ENCODE peak calls at places on chromosomes 11 and 22, in seven cellular contexts. One of them, this sample, is unnamed.

GRCh38 chr11:6736495-6737121 is 35.2 kb downstream of the OR2AG2 start:
- DNase-seq in PC-3: no peak
- DNase-seq in GM23338: no peak
- DNase-seq in HCT116: no peak
- DNase-seq in GM23248: peak; percentile 15
- DNase-seq in hepatocyte: no peak
- DNase-seq in MM.1S: no peak
- DNase-seq in this sample: no peak

GRCh38 chr22:35746946-35747703 is 29.5 kb downstream of the APOL5 start:
- DNase-seq in PC-3: no peak
- DNase-seq in GM23338: no peak
- DNase-seq in HCT116: no peak
- DNase-seq in hepatocyte: no peak
- DNase-seq in MM.1S: no peak
- DNase-seq in GM23248: peak; percentile 26
- DNase-seq in this sample: no peak

GRCh38 chr22:36350751-36351594 is 36.8 kb downstream of the MYH9 start:
- DNase-seq in PC-3: peak; percentile 48
- DNase-seq in GM23338: no peak
- DNase-seq in GM23248: peak; percentile 63
- DNase-seq in HCT116: no peak
- DNase-seq in MM.1S: no peak
- DNase-seq in hepatocyte: peak; percentile 47
- DNase-seq in this sample: no peak

GRCh38 chr11:120566176-120566575 is 54.6 kb downstream of the GRIK4 start:
- DNase-seq in HCT116: peak; percentile 65
- DNase-seq in PC-3: peak; percentile 59
- DNase-seq in MM.1S: no peak
- DNase-seq in GM23248: peak; percentile 26
- DNase-seq in GM23338: no peak
- DNase-seq in hepatocyte: no peak
- DNase-seq in this sample: peak; percentile 76

GRCh38 chr22:37053310-37054077 is 2.0 kb downstream of the KCTD17 start:
- DNase-seq in PC-3: no peak
- DNase-seq in hepatocyte: no peak
- DNase-seq in HCT116: no peak
- DNase-seq in MM.1S: no peak
- DNase-seq in GM23248: peak; percentile 86
- DNase-seq in GM23338: no peak
- DNase-seq in this sample: no peak

GRCh38 chr11:117671370-117671769 is 125.6 kb downstream of the DSCAML1 start:
- DNase-seq in PC-3: no peak
- DNase-seq in GM23248: no peak
- DNase-seq in GM23338: no peak
- DNase-seq in MM.1S: no peak
- DNase-seq in HCT116: no peak
- DNase-seq in hepatocyte: no peak
- DNase-seq in this sample: no peak

GRCh38 chr11:85626496-85626895 is 648 bp downstream of the DLG2 start:
- DNase-seq in MM.1S: no peak
- DNase-seq in PC-3: peak; percentile 22
- DNase-seq in GM23248: peak; percentile 22
- DNase-seq in GM23338: no peak
- DNase-seq in hepatocyte: peak; percentile 10
- DNase-seq in HCT116: no peak
- DNase-seq in this sample: no peak

GRCh38 chr22:23376256-23376655 is 195.9 kb downstream of the BCR start:
- DNase-seq in MM.1S: peak; percentile 55
- DNase-seq in hepatocyte: peak; percentile 16
- DNase-seq in HCT116: peak; percentile 33
- DNase-seq in PC-3: peak; percentile 42
- DNase-seq in GM23248: peak; percentile 29
- DNase-seq in GM23338: peak; percentile 75
- DNase-seq in this sample: no peak

GRCh38 chr11:62061356-62062222 is 62.2 kb upstream of the INCENP start:
- DNase-seq in HCT116: no peak
- DNase-seq in MM.1S: no peak
- DNase-seq in GM23248: no peak
- DNase-seq in PC-3: peak; percentile 68
- DNase-seq in hepatocyte: peak; percentile 24
- DNase-seq in GM23338: peak; percentile 57
- DNase-seq in this sample: peak; percentile 15

GRCh38 chr22:40345271-40345670 is 1.0 kb upstream of the ADSL start:
- DNase-seq in GM23248: peak; percentile 60
- DNase-seq in GM23338: no peak
- DNase-seq in HCT116: no peak
- DNase-seq in hepatocyte: peak; percentile 34
- DNase-seq in PC-3: peak; percentile 54
- DNase-seq in MM.1S: peak; percentile 38
- DNase-seq in this sample: peak; percentile 70

GRCh38 chr22:44436656-44437492 is 61.2 kb downstream of the RTL6 start:
- DNase-seq in hepatocyte: no peak
- DNase-seq in HCT116: no peak
- DNase-seq in GM23248: no peak
- DNase-seq in MM.1S: no peak
- DNase-seq in GM23338: no peak
- DNase-seq in PC-3: no peak
- DNase-seq in this sample: no peak

GRCh38 chr11:102010776-102011500 is 36.3 kb upstream of the CFAP300 start:
- DNase-seq in HCT116: peak; percentile 73
- DNase-seq in GM23338: peak; percentile 90
- DNase-seq in MM.1S: no peak
- DNase-seq in PC-3: peak; percentile 99
- DNase-seq in hepatocyte: peak; percentile 89
- DNase-seq in GM23248: peak; percentile 95
- DNase-seq in this sample: peak; percentile 90

GRCh38 chr22:47116426-47117341 is 354.2 kb downstream of the TBC1D22A start:
- DNase-seq in HCT116: no peak
- DNase-seq in GM23338: no peak
- DNase-seq in hepatocyte: no peak
- DNase-seq in PC-3: no peak
- DNase-seq in MM.1S: no peak
- DNase-seq in GM23248: no peak
- DNase-seq in this sample: no peak

GRCh38 chr11:73004088-73004487 is 138.0 kb downstream of the FCHSD2 start:
- DNase-seq in GM23248: no peak
- DNase-seq in MM.1S: no peak
- DNase-seq in GM23338: no peak
- DNase-seq in HCT116: no peak
- DNase-seq in PC-3: no peak
- DNase-seq in hepatocyte: no peak
- DNase-seq in this sample: no peak

GRCh38 chr11:123249354-123249753 is 54.3 kb upstream of the CLMP start:
- DNase-seq in hepatocyte: no peak
- DNase-seq in MM.1S: no peak
- DNase-seq in GM23338: no peak
- DNase-seq in HCT116: no peak
- DNase-seq in GM23248: peak; percentile 62
- DNase-seq in PC-3: peak; percentile 24
- DNase-seq in this sample: no peak

GRCh38 chr22:32206774-32207758 is 2.2 kb upstream of the RFPL2 start:
- DNase-seq in HCT116: peak; percentile 56
- DNase-seq in hepatocyte: peak; percentile 39
- DNase-seq in PC-3: peak; percentile 48
- DNase-seq in MM.1S: peak; percentile 59
- DNase-seq in GM23248: peak; percentile 33
- DNase-seq in GM23338: peak; percentile 86
- DNase-seq in this sample: peak; percentile 55

GRCh38 chr11:61534025-61534900 is 25.7 kb downstream of the LRRC10B start:
- DNase-seq in MM.1S: peak; percentile 25
- DNase-seq in GM23338: no peak
- DNase-seq in PC-3: no peak
- DNase-seq in HCT116: no peak
- DNase-seq in hepatocyte: no peak
- DNase-seq in GM23248: no peak
- DNase-seq in this sample: no peak

GRCh38 chr11:111540114-111540920 is at the start of gene LAYN:
- DNase-seq in HCT116: no peak
- DNase-seq in hepatocyte: peak; percentile 73
- DNase-seq in PC-3: no peak
- DNase-seq in MM.1S: no peak
- DNase-seq in GM23338: peak; percentile 81
- DNase-seq in GM23248: peak; percentile 89
- DNase-seq in this sample: no peak
- H3K9me2 ChIP-seq in HCT116: no peaks in the 10 kb centered on the region
- H3K9me2 ChIP-seq in hepatocyte: no peaks in the 10 kb centered on the region
- H3K9me2 ChIP-seq in PC-3: no peaks in the 10 kb centered on the region
- H3K9me2 ChIP-seq in MM.1S: no peaks in the 10 kb centered on the region
- H3K9me2 ChIP-seq in GM23338: no peaks in the 10 kb centered on the region
- H3K9me2 ChIP-seq in GM23248: no peaks in the 10 kb centered on the region
- H3K9me2 ChIP-seq in this sample: peaks cover 2% of the 10 kb centered on the region

GRCh38 chr11:46381046-46381835 is at the start of gene MDK:
- DNase-seq in PC-3: no peak
- DNase-seq in hepatocyte: peak; percentile 85
- DNase-seq in MM.1S: no peak
- DNase-seq in GM23248: peak; percentile 61
- DNase-seq in GM23338: peak; percentile 85
- DNase-seq in HCT116: no peak
- DNase-seq in this sample: no peak
- TF ChIP-seq EZH2 in PC-3: no peak
- TF ChIP-seq EZH2 in hepatocyte: no peak
- TF ChIP-seq EZH2 in MM.1S: no peak
- TF ChIP-seq EZH2 in GM23248: no peak
- TF ChIP-seq EZH2 in GM23338: no peak
- TF ChIP-seq EZH2 in HCT116: no peak
- TF ChIP-seq EZH2 in this sample: no peak

GRCh38 chr11:13091373-13091772 is 82.3 kb downstream of the RASSF10 start:
- DNase-seq in MM.1S: peak; percentile 29
- DNase-seq in GM23338: no peak
- DNase-seq in GM23248: peak; percentile 28
- DNase-seq in hepatocyte: no peak
- DNase-seq in HCT116: no peak
- DNase-seq in PC-3: peak; percentile 71
- DNase-seq in this sample: no peak
- H3K27ac ChIP-seq in MM.1S: no peak overlapping the region
- H3K27ac ChIP-seq in GM23338: no peak overlapping the region
- H3K27ac ChIP-seq in GM23248: no peak overlapping the region
- H3K27ac ChIP-seq in hepatocyte: no peak overlapping the region
- H3K27ac ChIP-seq in HCT116: no peak overlapping the region
- H3K27ac ChIP-seq in PC-3: peak overlapping the region; percentile 64
- H3K27ac ChIP-seq in this sample: no peak overlapping the region

GRCh38 chr11:22392561-22392960 is 54.4 kb downstream of the SLC17A6 start:
- DNase-seq in PC-3: no peak
- DNase-seq in hepatocyte: no peak
- DNase-seq in GM23248: no peak
- DNase-seq in HCT116: no peak
- DNase-seq in MM.1S: no peak
- DNase-seq in GM23338: no peak
- DNase-seq in this sample: no peak

GRCh38 chr11:22387126-22387525 is 48.9 kb downstream of the SLC17A6 start:
- DNase-seq in HCT116: no peak
- DNase-seq in PC-3: no peak
- DNase-seq in GM23248: no peak
- DNase-seq in GM23338: no peak
- DNase-seq in MM.1S: no peak
- DNase-seq in hepatocyte: no peak
- DNase-seq in this sample: no peak

GRCh38 chr11:22389526-22390282 is 51.5 kb downstream of the SLC17A6 start:
- DNase-seq in GM23338: no peak
- DNase-seq in hepatocyte: no peak
- DNase-seq in GM23248: no peak
- DNase-seq in MM.1S: no peak
- DNase-seq in PC-3: no peak
- DNase-seq in HCT116: no peak
- DNase-seq in this sample: no peak

DNA sequence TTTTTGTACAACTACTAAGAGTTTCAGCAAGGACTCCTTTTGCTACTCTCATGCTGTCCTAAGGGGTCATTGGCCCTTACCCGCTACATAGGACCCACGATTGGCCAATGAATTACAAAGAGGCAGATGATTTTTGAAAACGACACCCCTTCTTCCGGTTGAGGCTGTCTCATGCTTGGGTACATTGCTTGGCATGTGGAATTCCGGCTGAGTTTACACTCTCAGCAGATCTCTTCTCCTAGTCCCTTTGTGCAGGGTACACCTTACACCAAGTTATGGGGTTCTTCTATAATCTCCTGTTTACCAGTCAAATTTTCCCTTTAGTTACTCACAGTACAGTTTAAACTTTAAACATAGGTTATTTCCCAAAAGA is 52.1 kb downstream of the SLC17A6 start:
- DNase-seq in HCT116: no peak
- DNase-seq in PC-3: no peak
- DNase-seq in MM.1S: no peak
- DNase-seq in hepatocyte: no peak
- DNase-seq in GM23248: no peak
- DNase-seq in GM23338: no peak
- DNase-seq in this sample: no peak
- H3K9me2 ChIP-seq in HCT116: no peaks in the 10 kb centered on the region
- H3K9me2 ChIP-seq in PC-3: no peaks in the 10 kb centered on the region
- H3K9me2 ChIP-seq in MM.1S: no peaks in the 10 kb centered on the region
- H3K9me2 ChIP-seq in hepatocyte: no peaks in the 10 kb centered on the region
- H3K9me2 ChIP-seq in GM23248: no peaks in the 10 kb centered on the region
- H3K9me2 ChIP-seq in GM23338: no peaks in the 10 kb centered on the region
- H3K9me2 ChIP-seq in this sample: no peaks in the 10 kb centered on the region

GRCh38 chr11:116535954-116536353 is 236.8 kb downstream of the BUD13 start:
- DNase-seq in PC-3: no peak
- DNase-seq in MM.1S: no peak
- DNase-seq in GM23338: peak; percentile 17
- DNase-seq in HCT116: no peak
- DNase-seq in hepatocyte: no peak
- DNase-seq in GM23248: no peak
- DNase-seq in this sample: no peak

GRCh38 chr11:116536416-116536815 is 236.4 kb downstream of the BUD13 start:
- DNase-seq in HCT116: no peak
- DNase-seq in PC-3: no peak
- DNase-seq in GM23338: no peak
- DNase-seq in GM23248: no peak
- DNase-seq in MM.1S: no peak
- DNase-seq in hepatocyte: no peak
- DNase-seq in this sample: no peak

GRCh38 chr11:116533186-116533825 is 239.5 kb downstream of the BUD13 start:
- DNase-seq in hepatocyte: no peak
- DNase-seq in MM.1S: no peak
- DNase-seq in PC-3: no peak
- DNase-seq in GM23248: no peak
- DNase-seq in HCT116: no peak
- DNase-seq in GM23338: peak; percentile 62
- DNase-seq in this sample: no peak

GRCh38 chr11:116535120-116535519 is 237.7 kb downstream of the BUD13 start:
- DNase-seq in HCT116: no peak
- DNase-seq in GM23248: no peak
- DNase-seq in MM.1S: no peak
- DNase-seq in GM23338: no peak
- DNase-seq in PC-3: no peak
- DNase-seq in hepatocyte: no peak
- DNase-seq in this sample: no peak

GRCh38 chr11:116534270-116534975 is 238.4 kb downstream of the BUD13 start:
- DNase-seq in PC-3: no peak
- DNase-seq in MM.1S: no peak
- DNase-seq in GM23338: no peak
- DNase-seq in HCT116: no peak
- DNase-seq in GM23248: no peak
- DNase-seq in hepatocyte: no peak
- DNase-seq in this sample: no peak
- TF ChIP-seq EZH2 in PC-3: no peak
- TF ChIP-seq EZH2 in MM.1S: no peak
- TF ChIP-seq EZH2 in GM23338: no peak
- TF ChIP-seq EZH2 in HCT116: no peak
- TF ChIP-seq EZH2 in GM23248: no peak
- TF ChIP-seq EZH2 in hepatocyte: no peak
- TF ChIP-seq EZH2 in this sample: peak; percentile 54